ENCODE peak calls at places on chromosomes 7 and 10, in four cellular contexts. H, V, U and L are unnamed samples.

GRCh38 chr10:126433351-126433750 is 45.1 kb upstream of the ADAM12 start:
- DNase-seq in U (no peak), V (no peak), H (no peak), L (no peak)

GRCh38 chr7:29484280-29484679 is 79.4 kb upstream of the PRR15 start:
- DNase-seq in U (no peak), V (no peak), H (no peak), L (no peak)

GRCh38 chr7:129394982-129395906 is 39.0 kb upstream of the STRIP2 start:
- DNase-seq in H (no peak), U (no peak), V (no peak), L (no peak)

GRCh38 chr7:66859794-66860645 is 61.0 kb upstream of the TMEM248 start:
- DNase-seq in U (no peak), V (no peak), H (no peak), L (no peak)

GRCh38 chr10:120684211-120684610 is 167.0 kb upstream of the WDR11 start:
- DNase-seq in H (no peak), V (no peak), U (no peak), L (no peak)

GRCh38 chr10:6328708-6329423 is 126.1 kb downstream of the PFKFB3 start:
- DNase-seq in U (no peak), V (peak; percentile 90), H (no peak), L (no peak)

GRCh38 chr10:130027716-130028464 is 63.8 kb upstream of the EBF3 start:
- DNase-seq in H (no peak), V (no peak), U (no peak), L (no peak)

GRCh38 chr7:84302949-84303348 is 108.4 kb upstream of the SEMA3A start:
- DNase-seq in U (no peak), H (no peak), V (no peak), L (no peak)

GRCh38 chr7:854118-854775 is 22.0 kb downstream of the SUN1 start:
- DNase-seq in V (no peak), U (no peak), H (no peak), L (no peak)

GRCh38 chr10:119981826-119982225 is 89.3 kb downstream of the SEC23IP start:
- DNase-seq in U (no peak), H (no peak), V (no peak), L (no peak)

GRCh38 chr7:37198906-37199485 is 249.7 kb downstream of the ELMO1 start:
- DNase-seq in V (peak; percentile 50), H (peak; percentile 62), U (peak; percentile 87), L (peak; percentile 78)